ENCODE peak calls at places on chromosomes 6 and 20, in five cellular contexts. V, A, D, F and R are unnamed samples.

GRCh38 chr20:20457392-20458126 is 89.7 kb downstream of the INSM1 start:
- DNase-seq in A (no peak), D (no peak), F (no peak), V (peak; percentile 68), R (no peak)

GRCh38 chr6:32973144-32973854 is 4.9 kb downstream of the BRD2 start:
- DNase-seq in D (no peak), V (peak; percentile 40), A (peak; percentile 50), F (no peak), R (peak; percentile 43)

GRCh38 chr20:2102585-2103453 is 1.2 kb downstream of the STK35 start:
- DNase-seq in F (peak; percentile 29), V (peak; percentile 80), A (peak; percentile 87), D (peak; percentile 90), R (peak; percentile 93)

GRCh38 chr6:64170326-64170725 is 534.7 kb downstream of the PHF3 start:
- DNase-seq in V (peak; percentile 3), F (no peak), A (no peak), D (no peak), R (no peak)

GRCh38 chr6:99602519-99603420 is 3.9 kb upstream of the PRDM13 start:
- DNase-seq in V (no peak), A (no peak), F (no peak), D (no peak), R (no peak)

GRCh38 chr20:55375920-55376319 is 629.4 kb downstream of the CBLN4 start:
- DNase-seq in A (no peak), D (no peak), F (no peak), V (no peak), R (no peak)

GRCh38 chr6:16619017-16619416 is 142.2 kb downstream of the ATXN1 start:
- DNase-seq in V (no peak), A (no peak), D (no peak), F (no peak), R (no peak)

GRCh38 chr20:4809707-4810106 is 88.0 kb downstream of the PRND start:
- DNase-seq in A (no peak), D (no peak), V (no peak), F (no peak), R (no peak)

GRCh38 chr6:168201383-168201782 is 118.2 kb downstream of the DACT2 start:
- DNase-seq in V (no peak), F (no peak), D (peak; percentile 37), A (peak; percentile 63), R (peak; percentile 12)

GRCh38 chr20:25301357-25301920 is 53.6 kb downstream of the PYGB start:
- DNase-seq in D (no peak), A (no peak), F (no peak), V (no peak), R (no peak)

GRCh38 chr6:157144861-157145260 is 178.5 kb downstream of the TMEM242 start:
- DNase-seq in V (no peak), F (no peak), A (no peak), D (no peak), R (no peak)

GRCh38 chr6:161890133-161890833 is 616.4 kb upstream of the AGPAT4 start:
- DNase-seq in D (no peak), F (no peak), A (no peak), V (no peak), R (no peak)

GRCh38 chr6:79257381-79258205 is 23.1 kb upstream of the HMGN3 start:
- DNase-seq in V (peak; percentile 66), F (no peak), D (no peak), A (no peak), R (no peak)

GRCh38 chr6:133062077-133062476 is 179.1 kb upstream of the EYA4 start:
- DNase-seq in A (no peak), F (no peak), V (peak; percentile 100), D (no peak), R (no peak)

DNA sequence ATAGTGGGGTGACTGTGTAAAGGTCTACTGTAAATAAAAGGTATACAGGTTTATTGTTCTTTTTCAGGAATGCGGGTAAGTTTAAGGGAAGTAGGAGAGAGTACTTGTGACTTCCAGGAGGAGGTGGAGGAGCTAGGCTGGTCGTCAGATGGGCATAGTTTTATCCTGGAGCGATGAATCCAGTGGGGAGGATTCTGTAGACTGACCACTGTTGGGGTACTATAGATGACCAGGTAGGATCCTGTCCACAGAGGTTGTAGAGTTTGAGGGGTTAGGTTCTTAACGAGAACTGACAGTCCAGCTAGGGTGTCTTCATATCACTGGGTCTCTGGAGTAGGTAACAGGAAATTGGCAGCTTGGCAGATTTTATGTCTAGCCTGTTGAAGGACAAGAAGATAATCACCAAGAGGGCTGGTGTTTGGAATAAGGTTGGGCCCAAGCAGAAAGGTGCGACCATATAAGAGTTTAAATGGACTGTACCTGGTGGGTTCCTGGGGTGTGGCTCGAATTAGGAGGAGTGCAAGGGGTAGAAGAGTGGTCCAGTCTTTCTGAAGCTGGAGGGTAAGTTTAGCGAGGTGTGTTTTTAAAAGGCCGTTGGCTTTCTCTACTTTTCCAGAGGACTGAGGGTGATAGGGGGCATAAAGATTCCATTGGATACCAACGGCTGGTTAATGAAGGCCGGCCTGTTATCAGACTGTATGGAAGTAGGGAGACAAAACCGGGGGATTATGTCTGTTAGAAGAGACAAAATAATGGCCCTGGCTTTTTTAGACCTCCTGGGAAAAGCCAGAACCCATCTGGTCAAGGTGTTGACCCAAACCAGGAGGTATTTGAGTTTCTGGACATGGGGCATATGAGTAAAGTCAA is 751.3 kb upstream of the ADGRB3 start:
- DNase-seq in A (no peak), V (no peak), F (no peak), D (no peak), R (no peak)
- TF ChIP-seq MAFK in A (no peak), V (no peak), F (no peak), D (no peak), R (no peak)

GRCh38 chr6:89979473-89980119 is 85.3 kb downstream of the GJA10 start:
- DNase-seq in D (no peak), V (no peak), A (no peak), F (no peak), R (no peak)

GRCh38 chr6:89980353-89980752 is 86.1 kb downstream of the GJA10 start:
- DNase-seq in V (no peak), A (no peak), D (no peak), F (no peak), R (no peak)

GRCh38 chr6:89978749-89979145 is 84.5 kb downstream of the GJA10 start:
- DNase-seq in F (no peak), A (no peak), D (no peak), V (no peak), R (no peak)

GRCh38 chr6:89976141-89977020 is 82.1 kb downstream of the GJA10 start:
- DNase-seq in A (no peak), D (no peak), F (no peak), V (no peak), R (no peak)

DNA sequence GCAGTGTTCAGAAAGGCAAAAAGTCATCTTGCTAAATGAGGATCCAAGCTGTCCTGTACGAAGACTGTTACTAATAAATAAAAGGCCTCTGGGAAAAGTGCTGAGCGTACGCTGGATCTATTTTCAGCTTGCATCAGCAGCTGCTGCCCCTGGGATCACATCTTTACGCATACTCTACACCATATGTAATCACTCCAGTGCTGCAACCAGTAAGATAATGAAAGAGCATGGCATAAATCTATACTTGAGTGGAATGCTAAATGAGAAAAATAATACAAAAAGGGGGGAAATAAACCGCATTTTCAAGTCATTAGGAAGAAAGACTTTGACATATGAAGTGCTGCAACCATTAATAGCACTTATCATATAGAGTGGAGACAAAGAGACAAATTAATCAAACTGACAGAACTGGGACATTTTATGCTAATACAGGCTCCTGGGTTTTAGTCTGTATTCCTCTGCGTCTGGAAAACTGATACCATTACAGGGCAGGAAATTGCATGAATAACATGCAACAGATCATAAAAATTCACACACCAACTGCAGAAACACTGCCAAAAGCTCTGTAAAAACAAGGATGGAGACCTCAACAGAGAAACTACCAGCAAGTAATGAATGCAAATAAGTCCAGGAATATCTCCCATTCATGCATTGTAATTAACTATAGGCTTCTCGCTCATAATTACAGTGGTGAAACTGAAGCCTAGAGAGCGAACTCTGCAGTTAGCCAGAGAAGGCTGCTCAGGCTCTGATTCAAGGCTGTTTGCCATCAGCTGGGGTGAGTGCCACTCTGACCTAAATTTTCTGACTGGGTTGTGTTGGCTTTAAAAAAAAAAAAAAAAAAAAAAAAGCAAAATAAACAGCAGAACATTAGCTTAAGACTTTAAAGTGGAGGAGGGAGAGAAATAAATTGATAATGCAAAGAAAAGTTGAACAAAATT is 83.8 kb downstream of the GJA10 start:
- DNase-seq in D (no peak), A (no peak), F (no peak), V (peak; percentile 93), R (no peak)
- TF ChIP-seq MAFK in D (no peak), A (no peak), F (no peak), V (peak; percentile 80), R (no peak)

DNA sequence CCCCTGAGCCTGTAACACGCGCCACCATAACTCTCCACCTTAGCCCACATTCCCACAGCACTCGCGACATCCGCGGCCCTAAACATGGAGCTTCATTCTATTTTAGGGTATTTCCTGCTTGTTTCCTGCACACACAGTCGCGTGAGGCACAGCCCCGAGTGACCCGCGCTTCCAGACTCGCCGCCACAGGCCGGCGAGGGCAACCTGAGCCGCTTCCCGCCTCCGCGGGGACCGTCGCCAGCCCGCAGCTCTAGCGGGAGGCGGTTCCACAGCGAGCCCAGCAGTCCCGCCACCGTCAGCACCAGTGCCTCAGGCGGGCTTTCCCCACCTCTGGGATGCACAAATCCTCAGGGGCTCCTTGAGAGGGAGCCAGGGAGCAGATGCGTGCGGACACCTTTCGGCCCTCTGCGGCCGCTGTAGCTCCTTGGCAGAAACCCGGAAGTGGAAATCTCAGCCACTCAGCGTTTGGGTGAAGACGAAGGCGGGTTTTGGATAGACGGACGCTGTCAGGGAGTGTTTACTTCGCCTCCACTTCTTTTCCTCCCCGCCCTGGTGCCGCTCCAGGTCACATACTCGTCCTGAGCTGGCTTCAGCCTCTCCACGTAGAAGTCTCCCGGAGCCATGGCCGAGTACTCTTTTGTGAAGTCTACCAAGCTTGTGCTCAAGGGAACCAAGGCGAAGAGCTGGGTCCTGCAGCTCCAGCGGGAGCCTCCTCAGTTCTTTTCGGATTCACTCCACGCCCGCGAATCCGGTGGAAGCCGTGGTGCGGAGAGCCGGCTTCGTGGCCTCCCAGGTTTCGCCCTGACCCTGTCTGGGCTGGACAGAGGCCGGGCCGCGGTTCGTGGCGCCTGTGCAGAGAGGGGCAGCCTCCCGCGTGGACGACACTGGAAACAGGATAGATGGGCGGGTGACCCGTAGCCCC is 2177.4 kb upstream of the DEFB115 start:
- DNase-seq in D (peak; percentile 78), V (no peak), F (no peak), A (peak; percentile 84), R (peak; percentile 94)
- TF ChIP-seq MAFK in D (peak; percentile 20), V (no peak), F (no peak), A (no peak), R (peak; percentile 59)

GRCh38 chr20:56989516-56989915 is 276.9 kb downstream of the BMP7 start:
- DNase-seq in D (no peak), V (no peak), F (no peak), A (no peak), R (no peak)
- TF ChIP-seq MAFK in D (no peak), V (no peak), F (no peak), A (no peak), R (no peak)